ENCODE peak calls at places on chromosomes 7 and 10, in eight cellular contexts. W is activated T-cell treated with anti-CD3 and anti-CD28 coated beads, Interleukin-2, amount 50 U/mL, for 72 hours; R is hypothalamus; H is iPS-NIHi11; M is OCI-LY7; S is mucosa of gallbladder; Z is psoas muscle; Q is A549. Y is an unnamed sample.
A peak's percentile ranks its signal among the peaks of the same experiment; 100 is the strongest.

GRCh38 chr7:133654547-133654946 is 401.7 kb downstream of the EXOC4 start:
- DNase-seq in W (no peak), R (no peak), H (no peak), M (no peak), S (no peak), Z (no peak), Q (no peak), Y (no peak)

GRCh38 chr7:28708458-28708951 is 249.6 kb downstream of the TRIL start:
- DNase-seq in W (no peak), R (no peak), H (peak; percentile 20), M (no peak), S (no peak), Z (no peak), Q (no peak), Y (no peak)

GRCh38 chr10:126904493-126904806 is 778 bp upstream of the DOCK1 start:
- DNase-seq in W (no peak), R (no peak), H (no peak), M (no peak), S (no peak), Z (no peak), Q (no peak), Y (no peak)

GRCh38 chr10:121639416-121639815 is 41.2 kb upstream of the FGFR2 start:
- DNase-seq in W (no peak), R (no peak), H (no peak), M (no peak), S (no peak), Z (no peak), Q (no peak), Y (no peak)

GRCh38 chr10:112217413-112218390 is 34.1 kb upstream of the GPAM start:
- DNase-seq in W (no peak), R (no peak), H (no peak), M (no peak), S (no peak), Z (no peak), Q (no peak), Y (no peak)

GRCh38 chr7:102146122-102146521 is 140.5 kb upstream of the SH2B2 start:
- DNase-seq in W (no peak), R (no peak), H (no peak), M (no peak), S (no peak), Z (peak; percentile 84), Q (no peak), Y (no peak)

GRCh38 chr10:114064151-114065045 is 20.7 kb downstream of the ADRB1 start:
- DNase-seq in W (no peak), R (no peak), H (no peak), M (no peak), S (peak; percentile 80), Z (no peak), Q (no peak), Y (no peak)

GRCh38 chr7:84304407-84304806 is 109.8 kb upstream of the SEMA3A start:
- DNase-seq in W (no peak), R (no peak), H (no peak), M (no peak), S (no peak), Z (no peak), Q (no peak), Y (no peak)

GRCh38 chr7:156759579-156760202 is 119.1 kb downstream of the RNF32 start:
- DNase-seq in W (no peak), R (no peak), H (no peak), M (no peak), S (no peak), Z (no peak), Q (no peak), Y (no peak)

GRCh38 chr7:135320277-135320676 is 86.6 kb downstream of the STRA8 start:
- DNase-seq in W (no peak), R (no peak), H (peak; percentile 37), M (no peak), S (peak; percentile 74), Z (peak; percentile 79), Q (peak; percentile 44), Y (no peak)

GRCh38 chr7:157548691-157549265 is 212.0 kb downstream of the DNAJB6 start:
- DNase-seq in W (no peak), R (no peak), H (no peak), M (no peak), S (no peak), Z (no peak), Q (no peak), Y (no peak)

GRCh38 chr7:102129636-102130370 is 156.9 kb upstream of the SH2B2 start:
- DNase-seq in W (no peak), R (no peak), H (peak; percentile 38), M (no peak), S (no peak), Z (no peak), Q (no peak), Y (no peak)

GRCh38 chr7:3294432-3295100 is 6.5 kb upstream of the SDK1 start:
- DNase-seq in W (no peak), R (no peak), H (peak; percentile 33), M (no peak), S (peak; percentile 78), Z (no peak), Q (no peak), Y (no peak)

GRCh38 chr7:123749537-123749857 is 694 bp upstream of the WASL start:
- DNase-seq in W (peak; percentile 46), R (no peak), H (no peak), M (peak; percentile 66), S (no peak), Z (peak; percentile 33), Q (peak; percentile 82), Y (peak; percentile 12)

GRCh38 chr7:140597425-140597949 is 43.1 kb downstream of the DENND2A start:
- DNase-seq in W (no peak), R (no peak), H (no peak), M (no peak), S (no peak), Z (peak; percentile 33), Q (no peak), Y (no peak)

GRCh38 chr7:108143658-108144420 is 13.7 kb upstream of the LAMB4 start:
- DNase-seq in W (no peak), R (no peak), H (no peak), M (no peak), S (no peak), Z (no peak), Q (no peak), Y (no peak)